ENCODE peak calls at places on chromosomes 4 and X, in seven cellular contexts. One of them, this sample, is unnamed.

GRCh38 chr4:95095352-95095974 is 337.7 kb downstream of the BMPR1B start:
- DNase-seq in CD4-positive, alpha-beta memory T cell: peak; percentile 5
- DNase-seq in left lung: no peak
- DNase-seq in aorta: no peak
- DNase-seq in fibroblast of lung: peak; percentile 66
- DNase-seq in naive thymus-derived CD4-positive, alpha-beta T cell: no peak
- DNase-seq in GM12878: no peak
- DNase-seq in this sample: no peak

GRCh38 chr4:73392936-73393335 is 11.2 kb upstream of the ALB start:
- DNase-seq in naive thymus-derived CD4-positive, alpha-beta T cell: no peak
- DNase-seq in left lung: no peak
- DNase-seq in CD4-positive, alpha-beta memory T cell: no peak
- DNase-seq in fibroblast of lung: no peak
- DNase-seq in GM12878: no peak
- DNase-seq in aorta: no peak
- DNase-seq in this sample: no peak

GRCh38 chrX:136731207-136731782 is 49.4 kb downstream of the ARHGEF6 start:
- DNase-seq in aorta: no peak
- DNase-seq in CD4-positive, alpha-beta memory T cell: no peak
- DNase-seq in fibroblast of lung: no peak
- DNase-seq in GM12878: no peak
- DNase-seq in left lung: no peak
- DNase-seq in naive thymus-derived CD4-positive, alpha-beta T cell: no peak
- DNase-seq in this sample: no peak

GRCh38 chr4:83112678-83113428 is 1.7 kb downstream of the PLAC8 start:
- DNase-seq in fibroblast of lung: no peak
- DNase-seq in left lung: no peak
- DNase-seq in naive thymus-derived CD4-positive, alpha-beta T cell: peak; percentile 40
- DNase-seq in GM12878: peak; percentile 50
- DNase-seq in aorta: no peak
- DNase-seq in CD4-positive, alpha-beta memory T cell: peak; percentile 24
- DNase-seq in this sample: no peak

GRCh38 chr4:681736-682451 is 7.1 kb downstream of the SLC49A3 start:
- DNase-seq in naive thymus-derived CD4-positive, alpha-beta T cell: peak; percentile 44
- DNase-seq in CD4-positive, alpha-beta memory T cell: peak; percentile 48
- DNase-seq in aorta: peak; percentile 58
- DNase-seq in left lung: peak; percentile 88
- DNase-seq in fibroblast of lung: no peak
- DNase-seq in GM12878: no peak
- DNase-seq in this sample: peak; percentile 61

GRCh38 chrX:140206657-140207056 is 241.3 kb upstream of the CXorf66 start:
- DNase-seq in naive thymus-derived CD4-positive, alpha-beta T cell: no peak
- DNase-seq in CD4-positive, alpha-beta memory T cell: no peak
- DNase-seq in GM12878: no peak
- DNase-seq in aorta: no peak
- DNase-seq in fibroblast of lung: no peak
- DNase-seq in left lung: no peak
- DNase-seq in this sample: no peak

GRCh38 chr4:10743357-10743756 is 58.8 kb upstream of the CLNK start:
- DNase-seq in fibroblast of lung: no peak
- DNase-seq in aorta: no peak
- DNase-seq in CD4-positive, alpha-beta memory T cell: no peak
- DNase-seq in GM12878: peak; percentile 91
- DNase-seq in naive thymus-derived CD4-positive, alpha-beta T cell: no peak
- DNase-seq in left lung: no peak
- DNase-seq in this sample: no peak

GRCh38 chrX:149829751-149830191 is 48.0 kb downstream of the MAGEA9 start:
- DNase-seq in aorta: no peak
- DNase-seq in naive thymus-derived CD4-positive, alpha-beta T cell: peak; percentile 2
- DNase-seq in GM12878: peak; percentile 35
- DNase-seq in fibroblast of lung: peak; percentile 0
- DNase-seq in left lung: no peak
- DNase-seq in CD4-positive, alpha-beta memory T cell: peak; percentile 34
- DNase-seq in this sample: no peak

GRCh38 chrX:148498067-148498466 is 2.4 kb upstream of the AFF2 start:
- DNase-seq in naive thymus-derived CD4-positive, alpha-beta T cell: peak; percentile 5
- DNase-seq in GM12878: no peak
- DNase-seq in aorta: no peak
- DNase-seq in left lung: peak; percentile 2
- DNase-seq in CD4-positive, alpha-beta memory T cell: no peak
- DNase-seq in fibroblast of lung: no peak
- DNase-seq in this sample: no peak

GRCh38 chr4:77922158-77923094 is 59.8 kb downstream of the MRPL1 start:
- DNase-seq in GM12878: no peak
- DNase-seq in naive thymus-derived CD4-positive, alpha-beta T cell: no peak
- DNase-seq in left lung: no peak
- DNase-seq in fibroblast of lung: peak; percentile 75
- DNase-seq in aorta: no peak
- DNase-seq in CD4-positive, alpha-beta memory T cell: no peak
- DNase-seq in this sample: no peak

GRCh38 chr4:153676984-153677383 is 7.1 kb upstream of the TLR2 start:
- DNase-seq in GM12878: no peak
- DNase-seq in aorta: no peak
- DNase-seq in CD4-positive, alpha-beta memory T cell: no peak
- DNase-seq in fibroblast of lung: peak; percentile 75
- DNase-seq in naive thymus-derived CD4-positive, alpha-beta T cell: no peak
- DNase-seq in left lung: no peak
- DNase-seq in this sample: no peak

GRCh38 chrX:150781711-150782110 is 88.5 kb downstream of the MTMR1 start:
- DNase-seq in naive thymus-derived CD4-positive, alpha-beta T cell: no peak
- DNase-seq in aorta: no peak
- DNase-seq in fibroblast of lung: no peak
- DNase-seq in left lung: no peak
- DNase-seq in GM12878: no peak
- DNase-seq in CD4-positive, alpha-beta memory T cell: no peak
- DNase-seq in this sample: no peak

GRCh38 chrX:120731386-120731785 is 101.5 kb upstream of the C1GALT1C1 start:
- DNase-seq in left lung: no peak
- DNase-seq in naive thymus-derived CD4-positive, alpha-beta T cell: no peak
- DNase-seq in GM12878: no peak
- DNase-seq in aorta: no peak
- DNase-seq in fibroblast of lung: no peak
- DNase-seq in CD4-positive, alpha-beta memory T cell: no peak
- DNase-seq in this sample: no peak

GRCh38 chr4:40264995-40265909 is 68.4 kb downstream of the RHOH start:
- DNase-seq in fibroblast of lung: peak; percentile 40
- DNase-seq in left lung: no peak
- DNase-seq in GM12878: no peak
- DNase-seq in aorta: no peak
- DNase-seq in naive thymus-derived CD4-positive, alpha-beta T cell: peak; percentile 43
- DNase-seq in CD4-positive, alpha-beta memory T cell: peak; percentile 63
- DNase-seq in this sample: no peak

GRCh38 chr4:1797861-1798529 is 4.9 kb downstream of the FGFR3 start:
- DNase-seq in CD4-positive, alpha-beta memory T cell: no peak
- DNase-seq in left lung: no peak
- DNase-seq in naive thymus-derived CD4-positive, alpha-beta T cell: no peak
- DNase-seq in fibroblast of lung: no peak
- DNase-seq in GM12878: no peak
- DNase-seq in aorta: no peak
- DNase-seq in this sample: no peak

GRCh38 chr4:101961144-101961543 is 170.6 kb downstream of the BANK1 start:
- DNase-seq in GM12878: no peak
- DNase-seq in left lung: no peak
- DNase-seq in CD4-positive, alpha-beta memory T cell: no peak
- DNase-seq in naive thymus-derived CD4-positive, alpha-beta T cell: no peak
- DNase-seq in fibroblast of lung: no peak
- DNase-seq in aorta: no peak
- DNase-seq in this sample: no peak

GRCh38 chrX:150958177-150958576 is 25.0 kb upstream of the HMGB3 start:
- DNase-seq in fibroblast of lung: no peak
- DNase-seq in GM12878: no peak
- DNase-seq in aorta: no peak
- DNase-seq in CD4-positive, alpha-beta memory T cell: no peak
- DNase-seq in naive thymus-derived CD4-positive, alpha-beta T cell: no peak
- DNase-seq in left lung: no peak
- DNase-seq in this sample: no peak

GRCh38 chr4:1096841-1097240 is 16.5 kb downstream of the RNF212 start:
- DNase-seq in aorta: no peak
- DNase-seq in left lung: peak; percentile 28
- DNase-seq in GM12878: no peak
- DNase-seq in CD4-positive, alpha-beta memory T cell: no peak
- DNase-seq in fibroblast of lung: no peak
- DNase-seq in naive thymus-derived CD4-positive, alpha-beta T cell: no peak
- DNase-seq in this sample: no peak

GRCh38 chr4:185479507-185479971 is 8.0 kb upstream of the CCDC110 start:
- DNase-seq in left lung: no peak
- DNase-seq in GM12878: peak; percentile 47
- DNase-seq in CD4-positive, alpha-beta memory T cell: no peak
- DNase-seq in aorta: no peak
- DNase-seq in fibroblast of lung: no peak
- DNase-seq in naive thymus-derived CD4-positive, alpha-beta T cell: no peak
- DNase-seq in this sample: no peak

GRCh38 chrX:22538581-22538980 is 265.9 kb downstream of the CBLL2 start:
- DNase-seq in CD4-positive, alpha-beta memory T cell: no peak
- DNase-seq in left lung: no peak
- DNase-seq in naive thymus-derived CD4-positive, alpha-beta T cell: no peak
- DNase-seq in fibroblast of lung: no peak
- DNase-seq in GM12878: no peak
- DNase-seq in aorta: no peak
- DNase-seq in this sample: no peak

GRCh38 chrX:29952016-29952415 is 263.3 kb upstream of the MAGEB2 start:
- DNase-seq in naive thymus-derived CD4-positive, alpha-beta T cell: no peak
- DNase-seq in left lung: no peak
- DNase-seq in fibroblast of lung: peak; percentile 2
- DNase-seq in GM12878: no peak
- DNase-seq in CD4-positive, alpha-beta memory T cell: no peak
- DNase-seq in aorta: no peak
- DNase-seq in this sample: no peak

GRCh38 chrX:2679534-2680485 is 11.3 kb upstream of the CD99 start:
- DNase-seq in GM12878: no peak
- DNase-seq in aorta: no peak
- DNase-seq in naive thymus-derived CD4-positive, alpha-beta T cell: no peak
- DNase-seq in CD4-positive, alpha-beta memory T cell: no peak
- DNase-seq in fibroblast of lung: peak; percentile 54
- DNase-seq in left lung: no peak
- DNase-seq in this sample: no peak

GRCh38 chr4:140875751-140876389 is 119.7 kb upstream of the TBC1D9 start:
- DNase-seq in fibroblast of lung: no peak
- DNase-seq in aorta: no peak
- DNase-seq in CD4-positive, alpha-beta memory T cell: no peak
- DNase-seq in naive thymus-derived CD4-positive, alpha-beta T cell: no peak
- DNase-seq in left lung: no peak
- DNase-seq in GM12878: no peak
- DNase-seq in this sample: no peak

GRCh38 chrX:107894038-107894437 is 68.4 kb downstream of the MID2 start:
- DNase-seq in aorta: no peak
- DNase-seq in naive thymus-derived CD4-positive, alpha-beta T cell: peak; percentile 41
- DNase-seq in GM12878: peak; percentile 20
- DNase-seq in CD4-positive, alpha-beta memory T cell: peak; percentile 69
- DNase-seq in fibroblast of lung: peak; percentile 57
- DNase-seq in left lung: no peak
- DNase-seq in this sample: no peak

GRCh38 chrX:70479970-70480659 is 35.5 kb downstream of the DLG3 start:
- DNase-seq in fibroblast of lung: peak; percentile 11
- DNase-seq in CD4-positive, alpha-beta memory T cell: no peak
- DNase-seq in naive thymus-derived CD4-positive, alpha-beta T cell: no peak
- DNase-seq in GM12878: no peak
- DNase-seq in left lung: no peak
- DNase-seq in aorta: no peak
- DNase-seq in this sample: no peak

GRCh38 chr4:71526626-71527406 is 188.0 kb downstream of the SLC4A4 start:
- DNase-seq in GM12878: no peak
- DNase-seq in naive thymus-derived CD4-positive, alpha-beta T cell: no peak
- DNase-seq in fibroblast of lung: no peak
- DNase-seq in aorta: no peak
- DNase-seq in left lung: no peak
- DNase-seq in CD4-positive, alpha-beta memory T cell: no peak
- DNase-seq in this sample: no peak

GRCh38 chrX:361231-362145 is 25.2 kb downstream of the PPP2R3B start:
- DNase-seq in fibroblast of lung: no peak
- DNase-seq in left lung: peak; percentile 68
- DNase-seq in naive thymus-derived CD4-positive, alpha-beta T cell: no peak
- DNase-seq in aorta: no peak
- DNase-seq in GM12878: no peak
- DNase-seq in CD4-positive, alpha-beta memory T cell: no peak
- DNase-seq in this sample: no peak

GRCh38 chrX:133350751-133351150 is 64.5 kb downstream of the GPC4 start:
- DNase-seq in aorta: peak; percentile 51
- DNase-seq in fibroblast of lung: peak; percentile 25
- DNase-seq in CD4-positive, alpha-beta memory T cell: no peak
- DNase-seq in GM12878: no peak
- DNase-seq in naive thymus-derived CD4-positive, alpha-beta T cell: no peak
- DNase-seq in left lung: no peak
- DNase-seq in this sample: peak; percentile 34

GRCh38 chr4:177480796-177481195 is 38.6 kb upstream of the AGA start:
- DNase-seq in fibroblast of lung: peak; percentile 39
- DNase-seq in naive thymus-derived CD4-positive, alpha-beta T cell: no peak
- DNase-seq in GM12878: no peak
- DNase-seq in CD4-positive, alpha-beta memory T cell: no peak
- DNase-seq in aorta: no peak
- DNase-seq in left lung: no peak
- DNase-seq in this sample: no peak

GRCh38 chrX:17944833-17945497 is 83.9 kb upstream of the RAI2 start:
- DNase-seq in GM12878: no peak
- DNase-seq in CD4-positive, alpha-beta memory T cell: peak; percentile 14
- DNase-seq in naive thymus-derived CD4-positive, alpha-beta T cell: peak; percentile 10
- DNase-seq in fibroblast of lung: peak; percentile 1
- DNase-seq in left lung: no peak
- DNase-seq in aorta: no peak
- DNase-seq in this sample: no peak
- H3K27ac ChIP-seq in GM12878: no peak overlapping the region
- H3K27ac ChIP-seq in CD4-positive, alpha-beta memory T cell: no peak overlapping the region
- H3K27ac ChIP-seq in naive thymus-derived CD4-positive, alpha-beta T cell: no peak overlapping the region
- H3K27ac ChIP-seq in fibroblast of lung: no peak overlapping the region
- H3K27ac ChIP-seq in left lung: no peak overlapping the region
- H3K27ac ChIP-seq in aorta: no peak overlapping the region
- H3K27ac ChIP-seq in this sample: no peak overlapping the region

DNA sequence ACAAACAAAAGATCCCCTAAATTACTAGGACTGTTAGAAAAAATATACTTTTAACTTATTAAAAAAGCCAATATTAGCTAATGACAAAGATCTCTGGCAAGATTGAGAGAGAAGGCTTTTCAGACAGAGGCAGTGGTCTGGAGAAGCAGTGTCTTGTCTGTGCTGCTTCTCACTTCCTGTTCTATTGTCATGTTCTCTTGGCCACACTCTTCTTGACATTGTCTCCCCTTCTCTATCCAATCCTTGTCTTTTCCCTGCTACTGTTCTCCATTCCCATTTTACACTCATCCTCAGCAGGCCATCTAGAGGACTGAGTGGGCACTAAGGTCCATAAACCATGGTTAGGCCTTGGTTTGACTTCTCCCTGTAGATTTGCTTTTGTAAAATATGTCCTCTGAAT is 14.0 kb upstream of the TAPT1 start:
- DNase-seq in aorta: no peak
- DNase-seq in left lung: no peak
- DNase-seq in CD4-positive, alpha-beta memory T cell: no peak
- DNase-seq in fibroblast of lung: no peak
- DNase-seq in naive thymus-derived CD4-positive, alpha-beta T cell: no peak
- DNase-seq in GM12878: no peak
- DNase-seq in this sample: no peak
- H3K27ac ChIP-seq in aorta: no peak overlapping the region
- H3K27ac ChIP-seq in left lung: no peak overlapping the region
- H3K27ac ChIP-seq in CD4-positive, alpha-beta memory T cell: no peak overlapping the region
- H3K27ac ChIP-seq in fibroblast of lung: no peak overlapping the region
- H3K27ac ChIP-seq in naive thymus-derived CD4-positive, alpha-beta T cell: no peak overlapping the region
- H3K27ac ChIP-seq in GM12878: no peak overlapping the region
- H3K27ac ChIP-seq in this sample: no peak overlapping the region

GRCh38 chrX:77493677-77494553 is 46.7 kb downstream of the FGF16 start:
- DNase-seq in aorta: no peak
- DNase-seq in naive thymus-derived CD4-positive, alpha-beta T cell: no peak
- DNase-seq in left lung: no peak
- DNase-seq in fibroblast of lung: peak; percentile 73
- DNase-seq in GM12878: no peak
- DNase-seq in CD4-positive, alpha-beta memory T cell: no peak
- DNase-seq in this sample: no peak
- H3K27ac ChIP-seq in aorta: no peak overlapping the region
- H3K27ac ChIP-seq in naive thymus-derived CD4-positive, alpha-beta T cell: no peak overlapping the region
- H3K27ac ChIP-seq in left lung: no peak overlapping the region
- H3K27ac ChIP-seq in fibroblast of lung: no peak overlapping the region
- H3K27ac ChIP-seq in GM12878: no peak overlapping the region
- H3K27ac ChIP-seq in CD4-positive, alpha-beta memory T cell: no peak overlapping the region
- H3K27ac ChIP-seq in this sample: no peak overlapping the region

GRCh38 chrX:154548028-154548316 is 552 bp downstream of the IKBKG start:
- DNase-seq in fibroblast of lung: peak; percentile 31
- DNase-seq in GM12878: no peak
- DNase-seq in aorta: no peak
- DNase-seq in left lung: no peak
- DNase-seq in naive thymus-derived CD4-positive, alpha-beta T cell: no peak
- DNase-seq in CD4-positive, alpha-beta memory T cell: no peak
- DNase-seq in this sample: no peak
- H3K27ac ChIP-seq in fibroblast of lung: peak overlapping the region; percentile 97
- H3K27ac ChIP-seq in GM12878: peak overlapping the region; percentile 65
- H3K27ac ChIP-seq in aorta: no peak overlapping the region
- H3K27ac ChIP-seq in left lung: peak overlapping the region; percentile 67
- H3K27ac ChIP-seq in naive thymus-derived CD4-positive, alpha-beta T cell: peak overlapping the region; percentile 93
- H3K27ac ChIP-seq in CD4-positive, alpha-beta memory T cell: peak overlapping the region; percentile 97
- H3K27ac ChIP-seq in this sample: peak overlapping the region; percentile 86

This sample was measured in psoas muscle.